ENCODE peak calls at places on chromosomes 5 and 9, in ten cellular contexts. Y is sigmoid colon, V is transverse colon, C is HepG2, H is spleen, Z is tibial nerve, G is IMR-90, K is prostate gland, J is right lobe of liver, B is upper lobe of left lung. O is an unnamed sample.

GRCh38 chr5:143890475-143890874 is 78.5 kb downstream of the HMHB1 start:
- DNase-seq in Y (no peak), K (no peak), Z (no peak), B (no peak), C (no peak), V (no peak), J (no peak), H (no peak), G (no peak), O (no peak)

GRCh38 chr5:93151121-93151520 is 429.9 kb downstream of the NR2F1-AS1 start:
- DNase-seq in Z (no peak), J (no peak), H (no peak), K (no peak), G (peak), B (no peak), C (no peak), Y (no peak), V (no peak), O (no peak)

GRCh38 chr5:155839251-155840037 is 487.5 kb upstream of the SGCD start:
- DNase-seq in B (no peak), Y (no peak), C (no peak), J (no peak), H (no peak), V (no peak), K (no peak), Z (no peak), G (peak), O (no peak)

GRCh38 chr5:11520241-11520929 is 383.9 kb downstream of the CTNND2 start:
- DNase-seq in Z (no peak), K (no peak), B (no peak), G (no peak), H (no peak), V (no peak), J (no peak), Y (no peak), C (no peak), O (no peak)

GRCh38 chr5:160079753-160080152 is 39.5 kb downstream of the PWWP2A start:
- DNase-seq in B (no peak), J (no peak), H (no peak), V (no peak), Y (no peak), K (no peak), C (no peak), Z (no peak), G (no peak), O (no peak)

GRCh38 chr9:3887798-3888495 is 362.1 kb upstream of the RFX3 start:
- DNase-seq in V (no peak), K (no peak), Z (no peak), G (no peak), B (no peak), C (no peak), J (no peak), Y (no peak), H (no peak), O (no peak)

GRCh38 chr5:33489481-33490067 is 48.8 kb downstream of the TARS1 start:
- DNase-seq in C (no peak), B (no peak), H (no peak), J (no peak), Y (no peak), Z (no peak), V (no peak), G (no peak), K (no peak), O (no peak)

GRCh38 chr9:83521017-83521810 is 17.0 kb downstream of the FRMD3 start:
- DNase-seq in K (no peak), C (no peak), G (no peak), V (no peak), B (no peak), Z (no peak), J (no peak), Y (no peak), H (no peak), O (no peak)

GRCh38 chr5:16737173-16737572 is 120.4 kb upstream of the RETREG1 start:
- DNase-seq in Y (no peak), C (peak), H (no peak), J (no peak), B (no peak), G (no peak), K (no peak), V (no peak), Z (no peak), O (no peak)

GRCh38 chr9:75071530-75072122 is 16.3 kb downstream of the NMRK1 start:
- DNase-seq in H (no peak), B (peak), G (no peak), K (no peak), Z (no peak), Y (no peak), J (no peak), C (no peak), V (peak), O (no peak)

GRCh38 chr5:150073086-150073625 is 13.2 kb downstream of the CSF1R start:
- DNase-seq in J (no peak), Y (no peak), G (no peak), B (peak), C (no peak), K (no peak), Z (no peak), H (peak), V (peak), O (no peak)

GRCh38 chr5:150070821-150071220 is 15.5 kb downstream of the CSF1R start:
- DNase-seq in V (no peak), B (peak), H (peak), C (no peak), J (no peak), Z (no peak), K (no peak), G (no peak), Y (no peak), O (no peak)

GRCh38 chr5:150075806-150076205 is 10.5 kb downstream of the CSF1R start:
- DNase-seq in Z (no peak), K (no peak), B (peak), V (no peak), Y (no peak), H (peak), C (no peak), J (no peak), G (no peak), O (no peak)

GRCh38 chr5:150075233-150075632 is 11.1 kb downstream of the CSF1R start:
- DNase-seq in J (no peak), V (no peak), K (no peak), B (no peak), C (no peak), H (peak), G (no peak), Z (no peak), Y (no peak), O (no peak)

DNA sequence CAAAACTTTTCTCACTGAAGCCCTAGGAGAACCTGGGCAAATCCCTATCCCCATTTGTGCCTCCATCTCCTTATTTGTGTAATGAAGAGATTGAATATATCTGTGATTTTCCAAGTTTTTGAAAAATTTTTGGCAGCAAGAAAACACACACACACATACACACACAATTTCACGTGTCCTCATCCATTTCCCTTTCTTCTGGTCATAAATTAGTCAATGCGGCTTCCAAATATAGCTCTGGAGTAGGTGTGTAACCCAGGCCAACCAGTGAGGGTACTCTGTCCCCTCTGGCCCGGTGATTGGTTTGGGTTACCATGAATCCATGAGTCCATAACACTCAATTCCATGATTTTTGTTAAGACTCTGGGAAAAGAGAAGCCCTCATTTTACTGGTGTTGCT is 12.7 kb downstream of the CSF1R start:
- DNase-seq in H (no peak), G (no peak), C (no peak), Z (no peak), V (no peak), B (peak), J (no peak), K (no peak), Y (no peak), O (no peak)
- TF ChIP-seq CTCF in H (no peak), G (no peak), C (no peak), Z (no peak), V (no peak), B (no peak), J (no peak), K (no peak), Y (no peak), O (no peak)

GRCh38 chr5:176543428-176544182 is 5.5 kb upstream of the CDHR2 start:
- DNase-seq in Y (peak), Z (no peak), K (peak), B (peak), V (peak), G (no peak), H (peak), J (peak), C (no peak), O (no peak)
- TF ChIP-seq POLR2A in Y (no peak), Z (peak), K (peak), B (peak), V (peak), G (no peak), H (no peak), J (peak), C (no peak), O (peak)

DNA sequence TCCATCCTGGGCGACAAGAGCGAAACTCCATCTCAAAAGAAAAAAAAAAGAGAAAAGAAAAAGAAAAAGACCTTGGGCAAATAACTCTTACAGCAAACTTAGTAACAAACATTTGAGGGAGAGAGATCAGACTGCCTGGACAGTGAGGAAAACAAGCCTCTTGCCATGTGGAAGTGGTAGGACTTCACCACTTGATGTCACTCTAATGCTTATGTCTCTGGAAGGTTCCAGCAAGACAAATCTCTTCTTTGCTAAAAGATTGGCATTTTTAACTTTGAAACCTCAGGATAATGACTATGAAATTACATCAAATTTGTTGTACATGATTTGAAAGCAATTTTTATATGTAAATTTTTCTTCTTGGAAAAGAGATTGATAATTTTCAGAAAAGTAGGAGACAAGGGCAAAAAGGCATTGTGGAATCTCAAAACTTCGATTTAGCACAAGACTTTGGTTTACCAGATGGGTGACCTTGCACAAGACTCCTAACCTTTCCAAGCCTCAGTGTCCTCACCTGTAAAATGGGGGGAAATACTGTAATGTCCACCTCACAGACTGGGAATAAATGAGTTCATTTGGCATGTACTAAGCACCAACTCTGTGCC is 5.4 kb downstream of the ACTL7B start:
- DNase-seq in H (no peak), G (peak), B (no peak), V (no peak), J (no peak), Y (no peak), Z (no peak), C (peak), K (no peak), O (no peak)
- TF ChIP-seq CTCF in H (no peak), G (peak), B (no peak), V (peak), J (peak), Y (no peak), Z (no peak), C (peak), K (no peak), O (peak)

DNA sequence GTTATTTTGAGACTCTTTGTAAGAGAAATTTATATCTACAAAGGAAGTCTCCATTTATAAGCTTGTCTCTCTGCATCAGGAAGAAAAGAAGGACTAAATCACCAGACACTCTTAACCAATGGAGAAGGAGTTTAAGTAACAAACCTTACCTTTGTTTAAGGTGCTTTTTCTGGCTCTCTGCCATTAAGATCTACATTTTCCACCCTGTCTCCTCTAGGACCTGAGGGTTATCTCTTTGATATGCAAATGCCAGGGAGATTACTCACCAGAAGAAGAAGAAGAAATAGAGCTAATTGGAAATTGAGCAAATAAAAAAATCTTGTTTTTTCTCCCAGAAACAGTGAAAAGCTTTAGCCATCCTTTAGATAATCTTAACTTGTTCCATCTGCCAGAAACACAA is 60.9 kb downstream of the CDKN2A start:
- DNase-seq in K (no peak), C (no peak), B (no peak), J (no peak), Y (no peak), G (no peak), H (no peak), V (no peak), Z (no peak), O (no peak)
- TF ChIP-seq POLR2A in K (no peak), C (no peak), B (no peak), J (no peak), Y (no peak), G (no peak), H (no peak), V (no peak), Z (no peak), O (no peak)

GRCh38 chr5:73624888-73625287 is 1.1 kb upstream of the ARHGEF28 start:
- DNase-seq in Z (no peak), C (no peak), J (no peak), Y (no peak), H (no peak), K (no peak), V (no peak), G (no peak), B (no peak), O (no peak)

GRCh38 chr5:73625314-73625904 is 587 bp upstream of the ARHGEF28 start:
- DNase-seq in G (peak), V (no peak), Y (no peak), B (peak), H (no peak), J (no peak), C (no peak), Z (no peak), K (no peak), O (no peak)

GRCh38 chr5:73623929-73624404 is 2.0 kb upstream of the ARHGEF28 start:
- DNase-seq in V (no peak), C (peak), H (no peak), Y (no peak), K (no peak), Z (no peak), J (no peak), B (no peak), G (no peak), O (no peak)

GRCh38 chr5:73626814-73627313 is 868 bp downstream of the ARHGEF28 start:
- DNase-seq in J (no peak), B (no peak), Z (no peak), K (no peak), H (no peak), G (no peak), C (no peak), Y (no peak), V (no peak), O (no peak)

GRCh38 chr5:73625905-73626811 is at the start of gene ARHGEF28:
- DNase-seq in J (peak), Y (peak), H (peak), G (peak), Z (no peak), B (peak), C (peak), K (peak), V (peak), O (no peak)
- TF ChIP-seq CTCF in J (no peak), Y (no peak), H (no peak), G (no peak), Z (no peak), B (no peak), C (peak), K (no peak), V (no peak), O (no peak)

DNA sequence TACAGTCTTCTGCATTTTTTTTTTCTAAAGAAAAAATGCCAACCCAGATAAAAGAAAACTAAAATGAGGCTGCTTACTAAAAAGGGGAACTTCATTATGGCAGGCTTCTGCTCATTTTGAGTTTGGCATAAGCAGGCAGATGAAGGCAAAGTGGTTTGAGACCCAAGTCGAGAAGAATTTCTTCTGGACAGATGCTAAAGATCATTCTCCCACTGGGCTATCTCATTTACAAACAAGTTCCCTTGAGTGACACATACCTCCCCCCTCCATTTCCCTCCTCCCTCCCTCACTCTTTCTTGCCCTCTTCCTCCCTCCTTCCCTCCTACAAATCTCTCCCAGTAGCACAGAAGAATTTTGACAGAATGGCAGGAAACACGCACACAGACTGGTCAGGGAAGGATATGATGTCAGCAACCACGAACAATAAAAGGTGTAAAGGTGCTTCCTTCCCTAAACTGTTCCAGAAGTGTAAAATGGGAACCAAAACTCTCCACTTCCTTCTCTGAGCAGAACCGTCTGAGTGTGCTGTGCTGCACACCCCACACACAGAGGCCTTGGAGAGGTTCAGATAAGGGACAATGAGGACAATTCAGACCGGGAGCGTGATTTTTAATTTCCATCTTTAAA is 55.9 kb downstream of the MEF2C start:
- DNase-seq in B (peak), Z (peak), G (peak), Y (peak), H (peak), C (no peak), J (peak), V (peak), K (no peak), O (no peak)
- TF ChIP-seq POLR2A in B (no peak), Z (peak), G (no peak), Y (no peak), H (no peak), C (no peak), J (peak), V (peak), K (no peak), O (no peak)

GRCh38 chr5:654071-654778 is 38.9 kb downstream of the TPPP start:
- DNase-seq in J (no peak), V (no peak), H (peak), B (no peak), K (no peak), Y (peak), Z (no peak), C (no peak), G (no peak), O (no peak)
- TF ChIP-seq CTCF in J (no peak), V (no peak), H (no peak), B (no peak), K (no peak), Y (no peak), Z (no peak), C (peak), G (no peak), O (no peak)